ENCODE peak calls at places on chromosomes 16 and 17, in nine cellular contexts. D is GM23248, Z is OCI-LY7, A is GM23338, I is PC-3, K is HCT116, U is hepatocyte, T is SK-N-SH, P is Karpas-422. Y is an unnamed sample.

GRCh38 chr17:20266806-20267458 is 200.4 kb downstream of the LGALS9B start:
- DNase-seq in U (peak; percentile 40), D (peak; percentile 56), A (no peak), K (no peak), T (no peak), P (no peak), I (no peak), Z (no peak), Y (peak; percentile 25)

GRCh38 chr17:34658796-34659195 is 79.4 kb downstream of the TMEM132E start:
- DNase-seq in K (no peak), U (no peak), Z (no peak), T (no peak), I (no peak), P (no peak), D (no peak), A (no peak), Y (no peak)

GRCh38 chr16:73071131-73071940 is 23.4 kb upstream of the ZFHX3 start:
- DNase-seq in T (peak; percentile 86), K (no peak), D (peak; percentile 44), I (peak; percentile 2), P (no peak), Z (no peak), A (peak; percentile 79), U (peak; percentile 72), Y (no peak)

GRCh38 chr17:44348234-44348987 is 3.3 kb downstream of the GRN start:
- DNase-seq in D (peak; percentile 84), P (peak; percentile 93), T (no peak), K (no peak), Z (peak; percentile 91), A (no peak), U (no peak), I (no peak), Y (no peak)

GRCh38 chr16:30658731-30659506 is 688 bp downstream of the FBRS start:
- DNase-seq in T (peak; percentile 87), K (peak; percentile 94), D (peak; percentile 99), I (peak; percentile 94), P (peak; percentile 98), Z (peak; percentile 98), U (peak; percentile 99), A (peak; percentile 94), Y (no peak)

GRCh38 chr16:85834741-85835140 is 35.2 kb downstream of the COX4I1 start:
- DNase-seq in T (no peak), Z (no peak), K (no peak), A (no peak), P (no peak), D (no peak), I (no peak), U (no peak), Y (no peak)

GRCh38 chr17:50918071-50918932 is 52.1 kb upstream of the TOB1 start:
- DNase-seq in Z (no peak), A (no peak), P (no peak), U (no peak), I (no peak), T (no peak), D (no peak), K (no peak), Y (no peak)

GRCh38 chr17:2212328-2212981 is 91.1 kb downstream of the SMG6 start:
- DNase-seq in Z (no peak), T (no peak), P (no peak), K (no peak), D (peak; percentile 93), U (no peak), A (no peak), I (peak; percentile 81), Y (no peak)

GRCh38 chr17:8489841-8490240 is 54.2 kb downstream of the NDEL1 start:
- DNase-seq in P (no peak), U (no peak), Z (no peak), I (no peak), D (peak; percentile 58), A (no peak), T (no peak), K (no peak), Y (no peak)

GRCh38 chr17:7064248-7064647 is 15.8 kb downstream of the CLEC10A start:
- DNase-seq in K (no peak), I (no peak), T (peak; percentile 59), P (no peak), U (no peak), A (no peak), Z (no peak), D (peak; percentile 19), Y (no peak)

GRCh38 chr17:32742686-32743538 is 134.0 kb downstream of the MYO1D start:
- DNase-seq in K (no peak), Z (no peak), D (no peak), A (no peak), P (no peak), T (no peak), I (no peak), U (no peak), Y (no peak)

GRCh38 chr17:73562896-73563295 is 81.3 kb downstream of the SDK2 start:
- DNase-seq in P (no peak), K (no peak), U (no peak), D (peak; percentile 51), T (no peak), A (no peak), Z (no peak), I (peak; percentile 28), Y (no peak)

GRCh38 chr16:58119509-58119845 is 9.7 kb downstream of the CFAP20 start:
- DNase-seq in D (no peak), Z (no peak), T (no peak), K (no peak), A (no peak), P (no peak), U (no peak), I (no peak), Y (no peak)

GRCh38 chr17:76033139-76033538 is 6.0 kb upstream of the EVPL start:
- DNase-seq in D (no peak), U (no peak), I (no peak), T (no peak), P (no peak), K (no peak), A (no peak), Z (no peak), Y (no peak)

GRCh38 chr16:13937411-13937810 is 17.5 kb downstream of the ERCC4 start:
- DNase-seq in K (no peak), U (no peak), T (no peak), D (no peak), A (no peak), I (no peak), Z (no peak), P (no peak), Y (no peak)

GRCh38 chr16:57982345-57982744 is 11.4 kb upstream of the CNGB1 start:
- DNase-seq in P (no peak), I (no peak), A (no peak), D (no peak), U (no peak), K (no peak), T (no peak), Z (no peak), Y (peak; percentile 38)

GRCh38 chr16:11121909-11122692 is 133.9 kb downstream of the SOCS1 start:
- DNase-seq in T (peak; percentile 67), U (no peak), Z (no peak), A (no peak), D (no peak), P (no peak), K (no peak), I (no peak), Y (no peak)

GRCh38 chr17:78890111-78890897 is 12.7 kb downstream of the CEP295NL start:
- DNase-seq in Z (peak; percentile 52), I (no peak), D (no peak), A (no peak), T (no peak), P (no peak), K (no peak), U (no peak), Y (no peak)

GRCh38 chr17:77461277-77462057 is 320.7 kb downstream of the SEC14L1 start:
- DNase-seq in P (peak; percentile 46), A (no peak), I (no peak), U (no peak), D (no peak), K (no peak), Z (peak; percentile 36), T (no peak), Y (no peak)

GRCh38 chr16:75787421-75787820 is 61.1 kb upstream of the CPHXL start:
- DNase-seq in I (no peak), D (no peak), A (no peak), Z (peak; percentile 27), P (no peak), T (no peak), U (no peak), K (no peak), Y (no peak)

GRCh38 chr17:34070712-34071111 is 184.4 kb upstream of the CCL2 start:
- DNase-seq in K (no peak), I (no peak), T (no peak), Z (no peak), D (no peak), U (no peak), P (no peak), A (no peak), Y (no peak)

GRCh38 chr16:86714166-86714565 is 135.8 kb downstream of the FOXL1 start:
- DNase-seq in T (no peak), U (no peak), D (peak; percentile 54), Z (no peak), I (peak; percentile 25), P (no peak), K (no peak), A (peak; percentile 50), Y (no peak)

GRCh38 chr17:29038511-29039300 is 4.2 kb upstream of the PIPOX start:
- DNase-seq in I (no peak), K (no peak), P (no peak), U (no peak), A (no peak), Z (no peak), D (no peak), T (peak; percentile 41), Y (no peak)

GRCh38 chr16:84712801-84713775 is 13.3 kb downstream of the USP10 start:
- DNase-seq in A (no peak), K (no peak), Z (no peak), T (no peak), D (no peak), I (no peak), P (no peak), U (no peak), Y (no peak)
- H3K4me2 ChIP-seq in A (peak overlapping the region; percentile 41), K (no peak overlapping the region), Z (no peak overlapping the region), T (no peak overlapping the region), D (no peak overlapping the region), I (no peak overlapping the region), P (no peak overlapping the region), U (no peak overlapping the region), Y (no peak overlapping the region)

GRCh38 chr16:4795181-4795827 is at the start of gene SMIM22:
- DNase-seq in K (no peak), Z (no peak), T (peak; percentile 65), U (no peak), P (no peak), I (no peak), D (no peak), A (peak; percentile 32), Y (peak; percentile 67)
- H3K9me2 ChIP-seq in K (no peaks in the 10 kb centered on the region), Z (no peaks in the 10 kb centered on the region), T (no peaks in the 10 kb centered on the region), U (no peaks in the 10 kb centered on the region), P (no peaks in the 10 kb centered on the region), I (no peaks in the 10 kb centered on the region), D (no peaks in the 10 kb centered on the region), A (no peaks in the 10 kb centered on the region), Y (no peaks in the 10 kb centered on the region)

GRCh38 chr17:72346306-72346705 is 225.5 kb downstream of the SOX9 start:
- DNase-seq in A (no peak), U (no peak), P (no peak), Z (no peak), D (no peak), K (no peak), T (no peak), I (no peak), Y (no peak)
- H3K4me3 ChIP-seq in A (no peak overlapping the region), U (no peak overlapping the region), P (no peak overlapping the region), Z (no peak overlapping the region), D (no peak overlapping the region), K (no peak overlapping the region), T (no peak overlapping the region), I (no peak overlapping the region), Y (no peak overlapping the region)

GRCh38 chr17:63918305-63918704 is 334 bp downstream of the GH1 start:
- DNase-seq in T (no peak), D (peak; percentile 30), A (peak; percentile 77), P (no peak), I (peak; percentile 14), K (no peak), Z (no peak), U (no peak), Y (no peak)
- H3K4me2 ChIP-seq in T (no peak overlapping the region), D (no peak overlapping the region), A (peak overlapping the region; percentile 79), P (no peak overlapping the region), I (no peak overlapping the region), K (no peak overlapping the region), Z (no peak overlapping the region), U (no peak overlapping the region), Y (no peak overlapping the region)

Y was measured in PC-9.